ENCODE peak calls at places on chromosomes 5 and 9, in four cellular contexts. U is neural crest cell, T is amniotic epithelial cell, Q is ovary. D is an unnamed sample.
A peak's percentile ranks its signal among the peaks of the same experiment; 100 is the strongest.

GRCh38 chr5:133524597-133524996 is 87.7 kb downstream of the FSTL4 start:
- DNase-seq in T (no peak), Q (no peak), U (no peak), D (no peak)

GRCh38 chr9:14107977-14108376 is 206.0 kb downstream of the NFIB start:
- DNase-seq in Q (no peak), T (no peak), U (no peak), D (no peak)

GRCh38 chr9:88143944-88144343 is 5.7 kb upstream of the SPATA31C2 start:
- DNase-seq in Q (no peak), U (no peak), T (no peak), D (no peak)

GRCh38 chr5:173554038-173554955 is 62.2 kb downstream of the BOD1 start:
- DNase-seq in T (peak; percentile 29), U (no peak), Q (no peak), D (no peak)

GRCh38 chr5:172582940-172583339 is 58.1 kb upstream of the NEURL1B start:
- DNase-seq in U (no peak), Q (no peak), T (no peak), D (no peak)

GRCh38 chr9:72557549-72557948 is 36.1 kb downstream of the TMC1 start:
- DNase-seq in U (no peak), T (peak; percentile 93), Q (peak; percentile 46), D (peak; percentile 12)

GRCh38 chr9:105978336-105978735 is 284.0 kb downstream of the TMEM38B start:
- DNase-seq in Q (no peak), T (no peak), U (peak; percentile 34), D (no peak)

GRCh38 chr5:14036947-14037346 is 92.5 kb upstream of the DNAH5 start:
- DNase-seq in T (peak; percentile 13), U (no peak), Q (no peak), D (no peak)

GRCh38 chr9:113562653-113563381 is 99.3 kb downstream of the RGS3 start:
- DNase-seq in T (no peak), U (no peak), Q (no peak), D (no peak)

GRCh38 chr9:106930477-106930876 is 67.5 kb downstream of the ZNF462 start:
- DNase-seq in Q (no peak), U (no peak), T (no peak), D (peak; percentile 39)

GRCh38 chr9:121372563-121373400 is 2.7 kb upstream of the STOM start:
- DNase-seq in T (peak; percentile 61), U (no peak), Q (no peak), D (peak; percentile 58)

D was measured in HuH-7.5.